ENCODE peak calls at places on chromosomes 13 and 19, in seven cellular contexts. S is fibroblast of lung, N is Panc1, K is WTC11, L is fibroblast of mammary gland, D is heart right ventricle, H is endothelial cell. Q is an unnamed sample.

GRCh38 chr13:63005625-63006024 is 1590.0 kb upstream of the PCDH20 start:
- DNase-seq in S (no peak), N (no peak), K (no peak), L (no peak), D (no peak), H (no peak), Q (no peak)

GRCh38 chr19:49637865-49638350 is 2.0 kb downstream of the RRAS start:
- DNase-seq in S (peak; percentile 75), N (no peak), K (peak; percentile 67), L (peak; percentile 75), D (peak; percentile 92), H (peak; percentile 33), Q (peak; percentile 65)

GRCh38 chr13:26929971-26930730 is 169.6 kb upstream of the GPR12 start:
- DNase-seq in S (peak; percentile 56), N (peak; percentile 28), K (peak; percentile 89), L (peak; percentile 60), D (peak; percentile 51), H (peak; percentile 88), Q (peak; percentile 70)

GRCh38 chr19:13277104-13277809 is 127.0 kb downstream of the IER2 start:
- DNase-seq in S (peak; percentile 53), N (peak; percentile 64), K (peak; percentile 48), L (peak; percentile 74), D (peak; percentile 67), H (peak; percentile 70), Q (peak; percentile 68)

GRCh38 chr13:109651854-109652253 is 134.5 kb downstream of the IRS2 start:
- DNase-seq in S (no peak), N (no peak), K (no peak), L (no peak), D (no peak), H (no peak), Q (no peak)

GRCh38 chr19:47272448-47273312 is 2.0 kb upstream of the INAFM1 start:
- DNase-seq in S (peak; percentile 35), N (no peak), K (no peak), L (peak; percentile 25), D (peak; percentile 55), H (no peak), Q (no peak)

GRCh38 chr19:39797083-39797482 is 18.4 kb downstream of the LEUTX start:
- DNase-seq in S (no peak), N (no peak), K (no peak), L (no peak), D (no peak), H (no peak), Q (no peak)

GRCh38 chr19:10523135-10523636 is 5.9 kb upstream of the S1PR5 start:
- DNase-seq in S (no peak), N (no peak), K (no peak), L (no peak), D (no peak), H (no peak), Q (no peak)

GRCh38 chr19:13401388-13401787 is 104.9 kb downstream of the CACNA1A start:
- DNase-seq in S (peak; percentile 60), N (no peak), K (no peak), L (peak; percentile 79), D (no peak), H (peak; percentile 3), Q (peak; percentile 33)

GRCh38 chr19:43439183-43440063 is 24.7 kb downstream of the TEX101 start:
- DNase-seq in S (peak; percentile 19), N (no peak), K (no peak), L (peak; percentile 83), D (peak; percentile 10), H (no peak), Q (no peak)

GRCh38 chr13:24834902-24835510 is 71.0 kb downstream of the RNF17 start:
- DNase-seq in S (no peak), N (no peak), K (no peak), L (no peak), D (no peak), H (no peak), Q (no peak)

GRCh38 chr13:94195715-94196114 is 283.8 kb downstream of the DCT start:
- DNase-seq in S (peak; percentile 98), N (no peak), K (no peak), L (peak; percentile 97), D (no peak), H (no peak), Q (peak; percentile 93)

GRCh38 chr13:46286972-46287371 is 75.2 kb downstream of the LRRC63 start:
- DNase-seq in S (no peak), N (no peak), K (no peak), L (no peak), D (no peak), H (no peak), Q (no peak)

GRCh38 chr13:46289260-46289955 is 77.7 kb downstream of the LRRC63 start:
- DNase-seq in S (no peak), N (no peak), K (no peak), L (no peak), D (no peak), H (no peak), Q (no peak)

DNA sequence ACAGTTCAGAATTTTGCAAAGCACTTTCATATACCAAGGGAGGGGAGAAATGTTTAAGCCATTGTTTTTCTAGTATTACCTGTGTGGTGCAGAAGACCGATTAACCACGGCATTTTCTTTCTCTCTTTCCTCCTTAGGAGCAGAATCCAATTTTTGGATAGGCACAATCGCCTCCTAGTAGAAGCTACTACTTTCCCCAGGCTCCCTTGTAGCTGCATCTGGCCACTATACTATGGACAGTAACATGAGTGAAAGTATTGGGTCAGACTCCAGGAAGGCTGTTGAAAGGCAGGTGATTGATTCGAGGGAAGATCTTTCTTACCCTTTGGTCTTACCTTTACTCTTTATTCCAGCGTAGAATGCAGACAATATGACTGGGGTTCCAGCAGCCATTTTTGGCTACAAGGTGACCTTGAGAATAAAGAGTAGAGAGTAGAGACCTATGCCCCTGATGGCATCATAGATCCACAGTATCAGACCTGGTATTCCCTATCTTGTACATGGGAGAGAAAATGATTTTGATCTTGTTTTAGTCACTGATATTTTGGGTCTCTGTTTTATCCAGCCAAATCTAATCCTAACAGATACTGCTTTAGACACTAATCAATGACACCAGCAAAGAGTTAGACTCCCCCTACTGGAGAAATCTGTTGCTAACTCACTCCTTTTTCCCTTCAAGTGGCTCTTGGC is 77.0 kb downstream of the LRRC63 start:
- DNase-seq in S (peak; percentile 24), N (peak; percentile 5), K (no peak), L (peak; percentile 67), D (no peak), H (peak; percentile 12), Q (peak; percentile 45)
- TF ChIP-seq CTCF in S (peak; percentile 69), N (peak; percentile 63), K (peak; percentile 45), L (peak; percentile 94), D (peak; percentile 54), H (peak; percentile 68), Q (peak; percentile 78)

GRCh38 chr13:42333613-42334328 is 61.8 kb downstream of the AKAP11 start:
- DNase-seq in S (peak; percentile 13), N (peak; percentile 20), K (no peak), L (peak; percentile 65), D (no peak), H (peak; percentile 7), Q (peak; percentile 67)
- TF ChIP-seq CTCF in S (peak; percentile 34), N (peak; percentile 66), K (peak; percentile 47), L (peak; percentile 76), D (peak; percentile 24), H (peak; percentile 33), Q (peak; percentile 79)

GRCh38 chr13:35727881-35728280 is 251.4 kb upstream of the MAB21L1 start:
- DNase-seq in S (no peak), N (no peak), K (no peak), L (no peak), D (no peak), H (no peak), Q (no peak)
- TF ChIP-seq CTCF in S (no peak), N (no peak), K (no peak), L (no peak), D (no peak), H (no peak), Q (no peak)

DNA sequence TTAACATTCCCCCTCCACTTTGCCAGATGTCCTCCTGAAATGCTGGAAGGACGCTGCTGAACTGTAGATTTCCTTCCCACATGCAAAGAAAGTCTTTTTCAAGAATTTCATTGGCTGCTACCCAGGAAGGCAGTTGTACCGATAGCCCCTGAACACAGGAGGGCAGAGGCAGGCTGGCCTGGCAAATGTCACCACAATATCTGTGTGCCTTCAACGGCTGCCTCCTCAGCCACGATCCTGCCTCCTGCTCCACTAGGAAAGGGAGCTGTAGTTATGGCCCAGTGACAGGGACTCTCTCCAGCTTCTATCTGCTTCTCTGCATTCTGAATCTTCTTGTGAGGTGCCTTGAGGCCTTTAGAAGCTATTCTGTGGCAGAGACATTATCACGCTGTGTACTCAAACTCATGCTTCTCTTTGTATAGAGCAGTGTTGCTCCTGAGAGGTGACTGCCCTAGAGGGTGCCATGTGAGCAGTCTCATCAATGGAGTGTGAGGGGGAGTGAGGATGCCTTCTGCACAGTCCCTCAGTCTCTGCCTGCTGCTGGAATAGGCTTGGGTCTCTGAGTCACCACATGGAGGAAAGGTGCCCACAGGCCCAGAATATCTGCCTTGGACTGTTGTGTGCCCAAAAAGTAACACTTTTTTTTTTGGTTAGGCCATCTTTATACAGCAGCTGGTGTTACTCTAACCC is 279.8 kb downstream of the DNAJC15 start:
- DNase-seq in S (peak; percentile 58), N (no peak), K (peak; percentile 66), L (peak; percentile 61), D (peak; percentile 63), H (peak; percentile 59), Q (peak; percentile 72)
- TF ChIP-seq CTCF in S (peak; percentile 41), N (peak; percentile 57), K (peak; percentile 13), L (peak; percentile 48), D (peak; percentile 71), H (no peak), Q (peak; percentile 71)

GRCh38 chr19:38565686-38566105 is 52.1 kb downstream of the MAP4K1 start:
- DNase-seq in S (no peak), N (no peak), K (no peak), L (no peak), D (no peak), H (no peak), Q (no peak)

GRCh38 chr19:38569368-38569983 is 48.3 kb downstream of the MAP4K1 start:
- DNase-seq in S (no peak), N (no peak), K (no peak), L (no peak), D (no peak), H (no peak), Q (no peak)

DNA sequence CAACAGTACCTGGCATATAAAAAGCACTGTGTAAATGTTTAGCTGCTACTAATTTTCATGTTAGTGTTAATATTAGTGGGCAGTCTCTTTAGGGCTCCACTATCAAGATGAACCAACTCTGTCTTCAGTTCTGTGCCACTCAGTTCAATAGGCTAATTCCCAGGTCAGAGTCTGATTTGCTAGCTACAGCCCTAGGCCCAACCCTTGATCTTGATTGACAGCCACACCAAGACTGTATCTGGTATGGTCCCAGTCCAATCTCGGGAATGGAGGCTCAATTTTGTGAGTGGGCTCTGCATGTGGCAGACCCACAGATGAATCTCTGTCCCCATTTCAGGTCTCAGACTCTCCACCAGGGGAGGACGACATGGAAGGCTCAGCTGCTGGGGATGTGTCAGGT is 46.1 kb downstream of the MAP4K1 start:
- DNase-seq in S (no peak), N (no peak), K (no peak), L (no peak), D (no peak), H (no peak), Q (no peak)
- TF ChIP-seq CTCF in S (no peak), N (no peak), K (no peak), L (no peak), D (no peak), H (no peak), Q (no peak)

GRCh38 chr13:111216166-111216960 is 101.3 kb downstream of the ARHGEF7 start:
- DNase-seq in S (peak; percentile 46), N (no peak), K (peak; percentile 65), L (peak; percentile 30), D (peak; percentile 43), H (no peak), Q (peak; percentile 43)
- TF ChIP-seq CTCF in S (peak; percentile 31), N (peak; percentile 37), K (peak; percentile 20), L (peak; percentile 44), D (peak; percentile 62), H (peak; percentile 25), Q (peak; percentile 61)